ENCODE peak calls at places on chromosomes 13 and 19, in seven cellular contexts. K, X, T, L, E, R and F are unnamed samples.

GRCh38 chr13:112881656-112882554 is 87.1 kb upstream of the MCF2L start:
- DNase-seq in K (no peak), T (no peak), E (no peak), L (no peak), X (no peak), R (no peak), F (peak)

GRCh38 chr13:44715287-44716224 is 139.4 kb upstream of the TSC22D1 start:
- DNase-seq in L (no peak), T (no peak), K (no peak), X (no peak), E (no peak), R (no peak), F (no peak)

GRCh38 chr13:99468971-99469545 is 32.2 kb upstream of the TM9SF2 start:
- DNase-seq in R (no peak), X (no peak), T (no peak), E (no peak), L (peak), K (peak), F (peak)

GRCh38 chr19:43395561-43395960 is 19.1 kb upstream of the TEX101 start:
- DNase-seq in K (no peak), X (no peak), R (peak), L (no peak), T (no peak), E (no peak), F (no peak)

GRCh38 chr19:41956621-41957020 is 2.5 kb downstream of the RABAC1 start:
- DNase-seq in L (no peak), K (no peak), X (no peak), T (no peak), E (no peak), R (peak), F (peak)

GRCh38 chr19:3178377-3178972 is at the start of gene S1PR4:
- DNase-seq in E (no peak), X (no peak), L (no peak), R (peak), K (peak), T (peak), F (no peak)

GRCh38 chr13:99822820-99823219 is 148.7 kb downstream of the ZIC5 start:
- DNase-seq in X (no peak), L (no peak), R (no peak), T (no peak), K (no peak), E (no peak), F (no peak)

GRCh38 chr13:31674056-31674455 is 65.3 kb upstream of the RXFP2 start:
- DNase-seq in T (no peak), L (no peak), K (peak), X (no peak), E (no peak), R (no peak), F (no peak)

GRCh38 chr13:41402695-41403511 is 54.4 kb upstream of the RGCC start:
- DNase-seq in R (no peak), E (no peak), X (no peak), T (no peak), L (peak), K (peak), F (no peak)

GRCh38 chr19:2949939-2950285 is 5.1 kb upstream of the ZNF77 start:
- DNase-seq in T (no peak), K (peak), X (peak), E (peak), L (no peak), R (no peak), F (no peak)

GRCh38 chr19:35449347-35450043 is 1.4 kb downstream of the FFAR2 start:
- DNase-seq in K (no peak), E (no peak), L (no peak), R (no peak), T (peak), X (no peak), F (peak)

GRCh38 chr19:4139614-4140236 is 13.7 kb upstream of the CREB3L3 start:
- DNase-seq in L (no peak), X (peak), K (peak), T (peak), E (peak), R (peak), F (peak)

GRCh38 chr19:7900401-7900870 is 3.2 kb upstream of the MAP2K7 start:
- DNase-seq in K (no peak), T (no peak), L (no peak), E (no peak), X (no peak), R (no peak), F (no peak)

GRCh38 chr19:7898967-7899366 is 4.7 kb upstream of the MAP2K7 start:
- DNase-seq in E (no peak), X (no peak), R (peak), K (no peak), L (no peak), T (no peak), F (no peak)

GRCh38 chr19:7900931-7901330 is 2.7 kb upstream of the MAP2K7 start:
- DNase-seq in R (no peak), T (no peak), K (no peak), X (peak), E (no peak), L (no peak), F (no peak)

GRCh38 chr19:7901337-7901736 is 2.3 kb upstream of the MAP2K7 start:
- DNase-seq in E (no peak), T (no peak), K (no peak), X (no peak), R (no peak), L (no peak), F (no peak)

DNA sequence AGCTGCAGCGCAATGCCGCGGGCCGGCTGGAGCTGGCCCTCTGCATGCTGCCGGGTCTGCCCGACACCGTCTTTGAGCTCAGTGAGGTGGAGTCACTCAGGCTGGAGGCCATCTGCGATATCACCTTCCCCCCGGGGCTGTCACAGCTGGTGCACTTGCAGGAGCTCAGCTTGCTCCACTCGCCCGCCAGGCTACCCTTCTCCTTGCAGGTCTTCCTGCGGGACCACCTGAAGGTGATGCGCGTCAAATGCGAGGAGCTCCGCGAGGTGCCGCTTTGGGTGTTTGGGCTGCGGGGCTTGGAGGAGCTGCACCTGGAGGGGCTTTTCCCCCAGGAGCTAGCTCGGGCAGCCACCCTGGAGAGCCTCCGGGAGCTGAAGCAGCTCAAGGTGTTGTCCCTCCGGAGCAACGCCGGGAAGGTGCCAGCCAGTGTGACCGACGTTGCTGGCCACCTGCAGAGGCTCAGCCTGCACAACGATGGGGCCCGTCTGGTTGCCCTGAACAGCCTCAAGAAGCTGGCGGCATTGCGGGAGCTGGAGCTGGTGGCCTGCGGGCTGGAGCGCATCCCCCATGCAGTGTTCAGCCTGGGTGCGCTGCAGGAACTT is 3.8 kb upstream of the MAP2K7 start:
- DNase-seq in L (no peak), T (no peak), K (no peak), R (peak), E (no peak), X (peak), F (peak)
- TF ChIP-seq POLR2A in L (no peak), T (no peak), K (no peak), R (no peak), E (no peak), X (no peak), F (no peak)

DNA sequence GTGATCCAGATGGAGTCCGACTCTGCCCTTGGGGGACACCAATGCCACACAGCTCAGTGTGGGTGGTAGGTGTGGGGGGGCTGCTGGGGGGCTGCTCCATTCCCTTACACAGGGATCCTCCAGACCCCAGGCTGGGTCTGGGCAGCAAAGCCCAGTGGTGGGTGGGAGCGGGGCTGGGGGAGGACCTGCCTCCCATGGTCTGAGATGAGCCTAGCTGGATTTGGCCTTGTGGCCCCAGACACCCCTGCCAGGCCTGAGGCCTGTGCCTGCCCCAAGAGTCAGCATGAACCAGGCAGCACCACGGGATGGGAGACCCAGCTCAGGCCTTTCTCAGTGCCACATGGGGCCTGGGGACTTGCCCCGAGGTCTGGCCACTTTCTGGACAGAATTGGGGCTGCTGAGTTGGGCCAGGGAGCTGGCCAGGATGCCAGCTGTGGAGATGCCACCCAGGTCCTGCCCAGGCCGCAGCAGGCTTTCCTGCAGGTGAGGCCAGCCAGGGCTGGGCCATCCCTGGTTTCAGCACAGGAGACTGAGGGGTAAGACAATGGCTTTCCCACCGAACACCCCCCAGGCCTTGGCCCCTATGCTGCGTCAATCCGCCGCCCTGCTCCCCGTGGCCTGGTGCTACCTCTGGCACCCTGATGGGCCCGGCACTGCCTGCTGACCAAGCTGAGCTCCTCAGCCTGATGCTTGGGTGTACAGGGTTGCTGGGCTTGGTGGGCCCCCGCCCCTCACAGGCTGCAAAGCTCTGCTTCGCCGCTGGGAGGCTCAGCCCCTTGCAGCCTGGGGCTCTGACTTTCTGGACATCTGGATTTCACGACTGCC is 24.2 kb downstream of the CEBPG start:
- DNase-seq in L (no peak), E (no peak), K (no peak), X (no peak), T (peak), R (no peak), F (no peak)
- TF ChIP-seq CTCF in L (no peak), E (no peak), K (no peak), X (no peak), T (no peak), R (no peak), F (no peak)

DNA sequence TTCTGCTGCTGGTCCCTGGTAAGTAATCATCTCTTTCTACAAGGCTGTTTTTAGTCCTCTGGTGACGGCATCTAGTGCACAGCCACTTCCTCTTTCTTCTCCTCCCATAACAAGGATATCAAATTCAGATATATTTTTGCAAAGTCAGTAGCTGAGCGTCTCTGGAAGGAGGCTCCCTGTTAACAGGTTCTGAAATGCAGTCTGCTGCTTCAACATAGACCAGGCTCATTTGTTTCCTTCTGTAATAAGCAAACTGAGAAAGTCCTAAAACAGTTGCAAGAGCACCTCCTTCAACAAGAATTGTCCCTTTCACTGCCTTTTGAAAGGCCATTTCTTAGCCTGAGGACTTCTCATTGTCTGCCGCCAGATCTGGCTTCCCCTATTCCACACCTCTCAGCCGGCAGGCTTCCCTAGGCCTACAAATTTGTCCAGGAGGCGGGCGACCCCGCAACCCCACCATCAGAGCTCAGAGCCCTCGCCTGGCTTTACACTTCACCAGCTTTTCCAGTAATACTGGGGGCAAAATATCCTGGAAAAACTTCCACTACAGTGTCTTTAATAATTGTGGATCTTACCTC is 7.4 kb upstream of the ZSCAN5A start:
- DNase-seq in R (no peak), X (no peak), L (no peak), E (no peak), K (peak), T (no peak), F (peak)
- TF ChIP-seq POLR2A in R (no peak), X (no peak), L (no peak), E (no peak), K (no peak), T (no peak), F (no peak)

DNA sequence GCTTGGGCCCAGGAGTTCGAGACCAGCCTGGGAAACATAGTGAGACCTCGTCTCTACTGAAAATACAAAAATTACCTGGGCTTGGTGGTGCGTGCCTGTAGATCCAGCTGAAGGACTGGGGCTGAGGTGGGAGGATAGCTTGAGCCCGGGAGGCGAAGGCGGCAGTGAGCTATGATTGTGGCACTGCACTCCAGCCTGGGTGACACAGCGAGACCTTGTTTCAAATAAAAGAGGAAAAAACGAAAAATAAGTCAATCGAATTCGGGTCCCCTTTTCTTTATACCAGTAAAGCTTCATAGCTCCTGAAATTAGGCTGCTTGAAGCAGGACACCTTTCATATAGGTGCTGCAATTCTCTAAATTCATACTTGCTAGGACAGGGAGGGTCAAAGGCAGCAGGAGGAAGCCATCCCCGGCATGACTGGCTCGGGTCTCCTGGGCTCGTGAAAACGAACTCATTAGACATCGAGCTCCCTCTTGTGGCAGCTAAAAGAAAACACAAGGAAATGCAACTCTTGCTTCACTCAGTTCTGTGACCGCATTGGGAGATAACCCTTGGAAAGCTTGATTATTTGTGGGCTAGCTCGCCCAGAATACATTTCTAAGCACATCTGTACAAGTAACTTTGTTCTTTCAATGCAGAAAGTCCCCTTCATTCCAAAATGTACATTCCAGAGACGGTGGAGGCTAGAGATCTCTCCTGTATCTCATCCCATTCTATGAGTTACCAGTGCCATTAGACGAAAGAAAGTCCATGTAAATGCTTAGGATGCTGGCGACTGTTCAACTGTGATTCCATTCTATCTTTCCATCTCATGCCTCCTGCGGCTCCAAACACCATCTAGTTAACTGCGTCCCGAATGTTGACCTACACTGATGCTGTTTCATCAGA is 16.8 kb downstream of the FPR2 start:
- DNase-seq in K (peak), X (peak), T (peak), L (peak), R (peak), E (peak), F (peak)
- TF ChIP-seq CTCF in K (peak), X (peak), T (peak), L (peak), R (peak), E (peak), F (peak)

DNA sequence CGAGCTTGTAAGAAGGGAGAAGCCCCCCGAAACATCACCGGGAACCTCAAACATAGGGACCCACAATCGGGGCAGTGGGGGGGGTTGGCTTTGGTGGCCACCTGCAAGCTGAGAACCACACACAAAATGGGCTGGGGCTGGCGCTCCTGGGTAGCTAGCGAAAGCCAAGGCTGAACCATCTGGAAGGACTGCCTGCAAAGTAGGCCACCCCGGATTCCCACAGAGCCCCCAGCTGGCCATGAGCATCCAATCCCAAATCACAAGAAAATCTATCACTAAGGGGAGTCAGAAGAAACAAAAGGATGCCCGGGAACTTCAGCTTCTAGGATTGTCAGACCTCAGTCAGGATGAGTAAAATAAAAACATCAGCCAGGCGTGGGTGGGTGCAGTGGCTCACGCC is 2.8 kb upstream of the PSPN start:
- DNase-seq in T (no peak), K (no peak), L (no peak), E (no peak), R (no peak), X (no peak), F (no peak)
- TF ChIP-seq POLR2A in T (no peak), K (no peak), L (no peak), E (no peak), R (no peak), X (no peak), F (no peak)

GRCh38 chr19:12873891-12874745 is 7.1 kb downstream of the DNASE2 start:
- DNase-seq in X (no peak), L (no peak), T (no peak), E (no peak), K (no peak), R (no peak), F (peak)

GRCh38 chr19:12872255-12872654 is 9.0 kb downstream of the DNASE2 start:
- DNase-seq in L (no peak), R (no peak), X (no peak), T (no peak), K (no peak), E (no peak), F (no peak)

GRCh38 chr19:12871681-12872080 is 9.6 kb downstream of the DNASE2 start:
- DNase-seq in K (no peak), L (no peak), E (no peak), R (no peak), T (no peak), X (no peak), F (no peak)

GRCh38 chr19:12875086-12875485 is 6.2 kb downstream of the DNASE2 start:
- DNase-seq in L (no peak), K (no peak), T (no peak), E (no peak), R (no peak), X (no peak), F (no peak)

GRCh38 chr19:12872941-12873890 is 8.0 kb downstream of the DNASE2 start:
- DNase-seq in E (no peak), T (peak), L (no peak), K (peak), R (peak), X (peak), F (peak)
- TF ChIP-seq CTCF in E (no peak), T (no peak), L (no peak), K (no peak), R (no peak), X (no peak), F (no peak)

DNA sequence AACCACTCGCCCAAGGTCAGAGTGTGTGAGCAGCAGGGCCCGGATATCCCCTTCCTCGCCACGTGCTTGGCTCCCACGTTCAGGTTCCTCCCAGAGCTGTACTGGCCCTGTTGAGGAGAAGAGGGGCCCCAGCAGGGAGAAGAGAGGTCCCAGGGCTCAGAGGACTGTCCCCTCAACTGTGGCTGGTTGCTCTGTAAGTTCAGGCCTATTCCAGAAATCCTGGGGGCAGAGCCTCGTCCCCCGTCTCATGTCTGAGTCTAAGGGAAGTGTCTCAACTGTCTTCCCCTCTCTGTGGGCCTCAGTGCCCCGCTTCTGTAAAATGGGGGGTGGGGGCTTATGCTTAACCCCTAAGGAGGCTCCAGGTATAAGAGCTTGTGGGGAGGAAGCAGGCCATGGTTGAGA is 3.9 kb downstream of the PPP5C start:
- DNase-seq in L (no peak), K (peak), E (no peak), X (no peak), T (peak), R (no peak), F (peak)
- TF ChIP-seq POLR2A in L (no peak), K (peak), E (no peak), X (no peak), T (no peak), R (no peak), F (no peak)